ENCODE peak calls at places on chromosomes 1 and 21, in ten cellular contexts. One of them, this sample, is unnamed.

GRCh38 chr1:86712088-86712860 is 7.9 kb downstream of the SH3GLB1 start:
- DNase-seq in prostate gland: no peak
- DNase-seq in A549: no peak
- DNase-seq in body of pancreas: no peak
- DNase-seq in lower leg skin: no peak
- DNase-seq in heart left ventricle: no peak
- DNase-seq in NB4: no peak
- DNase-seq in testis: no peak
- DNase-seq in GM12892: no peak
- DNase-seq in HepG2: no peak
- DNase-seq in this sample: no peak

GRCh38 chr1:169150631-169151337 is 44.3 kb downstream of the ATP1B1 start:
- DNase-seq in prostate gland: no peak
- DNase-seq in A549: no peak
- DNase-seq in body of pancreas: no peak
- DNase-seq in lower leg skin: no peak
- DNase-seq in heart left ventricle: no peak
- DNase-seq in NB4: no peak
- DNase-seq in testis: no peak
- DNase-seq in GM12892: no peak
- DNase-seq in HepG2: no peak
- DNase-seq in this sample: no peak

GRCh38 chr1:22861764-22862440 is 110.8 kb downstream of the LACTBL1 start:
- DNase-seq in prostate gland: no peak
- DNase-seq in A549: peak
- DNase-seq in body of pancreas: peak
- DNase-seq in lower leg skin: no peak
- DNase-seq in heart left ventricle: no peak
- DNase-seq in NB4: peak
- DNase-seq in testis: peak
- DNase-seq in GM12892: no peak
- DNase-seq in HepG2: no peak
- DNase-seq in this sample: peak

GRCh38 chr1:7262611-7263010 is 477.4 kb downstream of the CAMTA1 start:
- DNase-seq in prostate gland: no peak
- DNase-seq in A549: peak
- DNase-seq in body of pancreas: peak
- DNase-seq in lower leg skin: no peak
- DNase-seq in heart left ventricle: no peak
- DNase-seq in NB4: no peak
- DNase-seq in testis: no peak
- DNase-seq in GM12892: no peak
- DNase-seq in HepG2: no peak
- DNase-seq in this sample: no peak

GRCh38 chr1:59393211-59394180 is 96.6 kb downstream of the FGGY start:
- DNase-seq in prostate gland: peak
- DNase-seq in A549: no peak
- DNase-seq in body of pancreas: peak
- DNase-seq in lower leg skin: peak
- DNase-seq in heart left ventricle: peak
- DNase-seq in NB4: no peak
- DNase-seq in testis: peak
- DNase-seq in GM12892: no peak
- DNase-seq in HepG2: peak
- DNase-seq in this sample: no peak

GRCh38 chr21:29508311-29508710 is 209.6 kb downstream of the BACH1 start:
- DNase-seq in prostate gland: no peak
- DNase-seq in A549: no peak
- DNase-seq in body of pancreas: no peak
- DNase-seq in lower leg skin: no peak
- DNase-seq in heart left ventricle: no peak
- DNase-seq in NB4: no peak
- DNase-seq in testis: no peak
- DNase-seq in GM12892: no peak
- DNase-seq in HepG2: no peak
- DNase-seq in this sample: no peak

GRCh38 chr1:89104687-89105086 is 21.2 kb downstream of the GBP2 start:
- DNase-seq in prostate gland: no peak
- DNase-seq in A549: no peak
- DNase-seq in body of pancreas: no peak
- DNase-seq in lower leg skin: no peak
- DNase-seq in heart left ventricle: no peak
- DNase-seq in NB4: no peak
- DNase-seq in testis: peak
- DNase-seq in GM12892: no peak
- DNase-seq in HepG2: no peak
- DNase-seq in this sample: no peak

GRCh38 chr1:21468597-21468996 is 28.7 kb downstream of the NBPF3 start:
- DNase-seq in prostate gland: no peak
- DNase-seq in A549: peak
- DNase-seq in body of pancreas: peak
- DNase-seq in lower leg skin: no peak
- DNase-seq in heart left ventricle: no peak
- DNase-seq in NB4: peak
- DNase-seq in testis: no peak
- DNase-seq in GM12892: no peak
- DNase-seq in HepG2: no peak
- DNase-seq in this sample: no peak

GRCh38 chr1:198088360-198089071 is 68.3 kb upstream of the NEK7 start:
- DNase-seq in prostate gland: no peak
- DNase-seq in A549: peak
- DNase-seq in body of pancreas: no peak
- DNase-seq in lower leg skin: no peak
- DNase-seq in heart left ventricle: no peak
- DNase-seq in NB4: peak
- DNase-seq in testis: no peak
- DNase-seq in GM12892: peak
- DNase-seq in HepG2: peak
- DNase-seq in this sample: peak

GRCh38 chr1:91872560-91873081 is 13.3 kb downstream of the TGFBR3 start:
- DNase-seq in prostate gland: peak
- DNase-seq in A549: no peak
- DNase-seq in body of pancreas: no peak
- DNase-seq in lower leg skin: no peak
- DNase-seq in heart left ventricle: no peak
- DNase-seq in NB4: peak
- DNase-seq in testis: no peak
- DNase-seq in GM12892: no peak
- DNase-seq in HepG2: peak
- DNase-seq in this sample: no peak

DNA sequence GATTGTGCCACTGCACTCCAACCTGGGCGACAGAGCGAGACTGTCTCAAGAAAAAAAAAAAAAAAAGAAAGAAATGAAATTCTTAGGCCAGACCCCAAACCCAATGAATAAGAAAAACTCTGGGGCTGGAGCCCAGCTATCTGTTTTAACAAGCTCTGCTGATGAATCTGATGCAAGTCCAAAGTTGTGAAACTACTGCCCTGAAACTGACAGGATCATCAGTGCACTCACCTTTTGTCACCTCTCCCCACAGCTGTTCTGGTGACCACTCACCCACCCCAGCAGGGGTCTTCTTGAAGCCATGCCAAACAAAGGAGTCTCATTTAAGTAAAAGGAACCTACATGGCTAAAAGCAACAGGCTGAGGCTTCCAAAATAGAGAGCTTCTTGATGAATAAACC is 8.4 kb downstream of the PABPC4 start:
- DNase-seq in prostate gland: no peak
- DNase-seq in A549: no peak
- DNase-seq in body of pancreas: no peak
- DNase-seq in lower leg skin: no peak
- DNase-seq in heart left ventricle: no peak
- DNase-seq in NB4: no peak
- DNase-seq in testis: no peak
- DNase-seq in GM12892: no peak
- DNase-seq in HepG2: peak
- DNase-seq in this sample: no peak
- TF ChIP-seq POLR2A in prostate gland: no peak
- TF ChIP-seq POLR2A in A549: no peak
- TF ChIP-seq POLR2A in body of pancreas: no peak
- TF ChIP-seq POLR2A in lower leg skin: no peak
- TF ChIP-seq POLR2A in heart left ventricle: no peak
- TF ChIP-seq POLR2A in NB4: no peak
- TF ChIP-seq POLR2A in testis: no peak
- TF ChIP-seq POLR2A in GM12892: no peak
- TF ChIP-seq POLR2A in HepG2: no peak
- TF ChIP-seq POLR2A in this sample: no peak

DNA sequence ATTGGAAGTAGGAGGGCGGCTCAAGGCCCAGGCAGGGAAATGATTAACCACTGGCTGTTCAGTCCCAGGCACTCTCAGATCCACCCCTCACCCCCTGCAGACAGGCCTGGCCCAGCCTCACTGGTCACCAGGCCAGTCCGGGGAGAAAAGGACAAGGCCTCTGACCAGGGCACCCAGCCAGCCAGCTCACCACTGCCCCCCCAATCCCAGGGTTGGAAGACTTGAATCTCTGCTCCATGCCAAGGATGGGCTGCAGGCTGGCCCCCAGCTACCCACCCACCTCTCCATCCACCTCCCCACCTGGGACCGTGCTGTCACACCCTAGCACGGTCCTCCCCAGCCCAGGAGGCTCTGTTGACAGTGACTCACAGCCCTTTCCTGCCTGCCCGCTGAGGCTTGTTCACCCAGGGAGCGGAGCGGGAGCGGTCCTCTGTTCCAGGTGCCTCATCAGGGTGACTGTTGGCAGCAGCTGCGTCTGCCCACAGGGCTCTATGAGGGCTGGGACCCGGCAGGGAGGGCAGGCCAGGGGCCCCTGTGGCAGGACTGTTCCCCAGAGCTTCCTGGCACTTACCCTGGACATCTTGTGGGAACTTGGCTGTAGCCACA is 2.2 kb downstream of the LAD1 start:
- DNase-seq in prostate gland: peak
- DNase-seq in A549: peak
- DNase-seq in body of pancreas: peak
- DNase-seq in lower leg skin: peak
- DNase-seq in heart left ventricle: no peak
- DNase-seq in NB4: no peak
- DNase-seq in testis: no peak
- DNase-seq in GM12892: no peak
- DNase-seq in HepG2: peak
- DNase-seq in this sample: no peak
- TF ChIP-seq POLR2A in prostate gland: peak
- TF ChIP-seq POLR2A in A549: no peak
- TF ChIP-seq POLR2A in body of pancreas: peak
- TF ChIP-seq POLR2A in lower leg skin: no peak
- TF ChIP-seq POLR2A in heart left ventricle: no peak
- TF ChIP-seq POLR2A in NB4: no peak
- TF ChIP-seq POLR2A in testis: no peak
- TF ChIP-seq POLR2A in GM12892: no peak
- TF ChIP-seq POLR2A in HepG2: peak
- TF ChIP-seq POLR2A in this sample: no peak

DNA sequence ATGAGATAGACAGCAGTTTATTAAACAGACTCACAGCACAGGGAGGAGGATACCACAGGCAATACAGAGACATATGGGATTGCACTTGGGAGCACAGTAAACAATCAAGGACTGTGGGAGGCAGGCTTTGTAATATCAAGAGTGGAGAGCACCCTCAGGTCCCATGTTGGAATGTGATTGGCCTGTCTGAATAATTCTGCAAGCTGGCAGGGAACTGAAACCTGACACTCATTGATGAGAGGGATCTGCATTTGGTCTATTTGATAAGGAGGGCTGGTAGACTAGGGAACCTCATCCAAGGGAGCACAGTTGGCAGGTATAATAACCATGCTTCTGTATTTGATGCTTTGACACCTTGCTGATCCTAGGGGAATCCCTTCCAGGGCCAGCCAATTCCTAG is 69.9 kb upstream of the PRMT6 start:
- DNase-seq in prostate gland: no peak
- DNase-seq in A549: no peak
- DNase-seq in body of pancreas: no peak
- DNase-seq in lower leg skin: no peak
- DNase-seq in heart left ventricle: no peak
- DNase-seq in NB4: no peak
- DNase-seq in testis: no peak
- DNase-seq in GM12892: no peak
- DNase-seq in HepG2: no peak
- DNase-seq in this sample: no peak
- TF ChIP-seq POLR2A in prostate gland: no peak
- TF ChIP-seq POLR2A in A549: no peak
- TF ChIP-seq POLR2A in body of pancreas: no peak
- TF ChIP-seq POLR2A in lower leg skin: no peak
- TF ChIP-seq POLR2A in heart left ventricle: no peak
- TF ChIP-seq POLR2A in NB4: no peak
- TF ChIP-seq POLR2A in testis: no peak
- TF ChIP-seq POLR2A in GM12892: no peak
- TF ChIP-seq POLR2A in HepG2: no peak
- TF ChIP-seq POLR2A in this sample: no peak

GRCh38 chr1:116487583-116487982 is 83.2 kb downstream of the CD58 start:
- DNase-seq in prostate gland: no peak
- DNase-seq in A549: no peak
- DNase-seq in body of pancreas: no peak
- DNase-seq in lower leg skin: no peak
- DNase-seq in heart left ventricle: no peak
- DNase-seq in NB4: no peak
- DNase-seq in testis: no peak
- DNase-seq in GM12892: no peak
- DNase-seq in HepG2: peak
- DNase-seq in this sample: no peak

GRCh38 chr1:116487016-116487415 is 83.8 kb downstream of the CD58 start:
- DNase-seq in prostate gland: no peak
- DNase-seq in A549: no peak
- DNase-seq in body of pancreas: no peak
- DNase-seq in lower leg skin: no peak
- DNase-seq in heart left ventricle: no peak
- DNase-seq in NB4: no peak
- DNase-seq in testis: no peak
- DNase-seq in GM12892: no peak
- DNase-seq in HepG2: no peak
- DNase-seq in this sample: no peak

GRCh38 chr1:116488052-116488451 is 82.8 kb downstream of the CD58 start:
- DNase-seq in prostate gland: no peak
- DNase-seq in A549: no peak
- DNase-seq in body of pancreas: no peak
- DNase-seq in lower leg skin: no peak
- DNase-seq in heart left ventricle: no peak
- DNase-seq in NB4: no peak
- DNase-seq in testis: no peak
- DNase-seq in GM12892: no peak
- DNase-seq in HepG2: no peak
- DNase-seq in this sample: no peak

GRCh38 chr1:116490588-116490987 is 80.2 kb downstream of the CD58 start:
- DNase-seq in prostate gland: no peak
- DNase-seq in A549: no peak
- DNase-seq in body of pancreas: no peak
- DNase-seq in lower leg skin: no peak
- DNase-seq in heart left ventricle: no peak
- DNase-seq in NB4: no peak
- DNase-seq in testis: no peak
- DNase-seq in GM12892: no peak
- DNase-seq in HepG2: no peak
- DNase-seq in this sample: no peak

GRCh38 chr1:116489231-116489697 is 81.6 kb downstream of the CD58 start:
- DNase-seq in prostate gland: peak
- DNase-seq in A549: peak
- DNase-seq in body of pancreas: peak
- DNase-seq in lower leg skin: no peak
- DNase-seq in heart left ventricle: no peak
- DNase-seq in NB4: no peak
- DNase-seq in testis: peak
- DNase-seq in GM12892: no peak
- DNase-seq in HepG2: peak
- DNase-seq in this sample: no peak
- TF ChIP-seq POLR2A in prostate gland: no peak
- TF ChIP-seq POLR2A in A549: no peak
- TF ChIP-seq POLR2A in body of pancreas: no peak
- TF ChIP-seq POLR2A in lower leg skin: no peak
- TF ChIP-seq POLR2A in heart left ventricle: no peak
- TF ChIP-seq POLR2A in NB4: no peak
- TF ChIP-seq POLR2A in testis: no peak
- TF ChIP-seq POLR2A in GM12892: no peak
- TF ChIP-seq POLR2A in HepG2: no peak
- TF ChIP-seq POLR2A in this sample: no peak